ENCODE peak calls at places on chromosomes 4 and X, in six cellular contexts. One of them, this sample, is unnamed.

GRCh38 chr4:31020363-31020762 is 300.2 kb downstream of the PCDH7 start:
- DNase-seq in activated T-helper 1 cell treated with anti-CD3 and anti-CD28 coated beads, Interleukin-2, amount 50 U/mL, for 16 hours: no peak
- DNase-seq in WERI-Rb-1: no peak
- DNase-seq in suprapubic skin: no peak
- DNase-seq in stimulated activated CD4-positive, alpha-beta T cell treated with anti-CD3 and anti-CD28 coated beads, Interleukin-4, amount 100 ng/mL, for 24 hours: no peak
- DNase-seq in stimulated activated naive CD4-positive, alpha-beta T cell: no peak
- DNase-seq in this sample: no peak

GRCh38 chr4:26557164-26557563 is 26.7 kb upstream of the TBC1D19 start:
- DNase-seq in activated T-helper 1 cell treated with anti-CD3 and anti-CD28 coated beads, Interleukin-2, amount 50 U/mL, for 16 hours: no peak
- DNase-seq in WERI-Rb-1: no peak
- DNase-seq in suprapubic skin: no peak
- DNase-seq in stimulated activated CD4-positive, alpha-beta T cell treated with anti-CD3 and anti-CD28 coated beads, Interleukin-4, amount 100 ng/mL, for 24 hours: no peak
- DNase-seq in stimulated activated naive CD4-positive, alpha-beta T cell: no peak
- DNase-seq in this sample: no peak

GRCh38 chr4:4480685-4481393 is 61.0 kb downstream of the STX18 start:
- DNase-seq in activated T-helper 1 cell treated with anti-CD3 and anti-CD28 coated beads, Interleukin-2, amount 50 U/mL, for 16 hours: no peak
- DNase-seq in WERI-Rb-1: no peak
- DNase-seq in suprapubic skin: no peak
- DNase-seq in stimulated activated CD4-positive, alpha-beta T cell treated with anti-CD3 and anti-CD28 coated beads, Interleukin-4, amount 100 ng/mL, for 24 hours: no peak
- DNase-seq in stimulated activated naive CD4-positive, alpha-beta T cell: no peak
- DNase-seq in this sample: no peak

GRCh38 chrX:11664211-11664888 is 1.4 kb downstream of the ARHGAP6 start:
- DNase-seq in activated T-helper 1 cell treated with anti-CD3 and anti-CD28 coated beads, Interleukin-2, amount 50 U/mL, for 16 hours: no peak
- DNase-seq in WERI-Rb-1: no peak
- DNase-seq in suprapubic skin: peak; percentile 63
- DNase-seq in stimulated activated CD4-positive, alpha-beta T cell treated with anti-CD3 and anti-CD28 coated beads, Interleukin-4, amount 100 ng/mL, for 24 hours: no peak
- DNase-seq in stimulated activated naive CD4-positive, alpha-beta T cell: no peak
- DNase-seq in this sample: no peak

GRCh38 chr4:169619518-169619957 is 840 bp upstream of the CLCN3 start:
- DNase-seq in activated T-helper 1 cell treated with anti-CD3 and anti-CD28 coated beads, Interleukin-2, amount 50 U/mL, for 16 hours: peak; percentile 27
- DNase-seq in WERI-Rb-1: peak; percentile 71
- DNase-seq in suprapubic skin: no peak
- DNase-seq in stimulated activated CD4-positive, alpha-beta T cell treated with anti-CD3 and anti-CD28 coated beads, Interleukin-4, amount 100 ng/mL, for 24 hours: peak; percentile 58
- DNase-seq in stimulated activated naive CD4-positive, alpha-beta T cell: peak; percentile 16
- DNase-seq in this sample: no peak

GRCh38 chr4:152369203-152369902 is 166.5 kb downstream of the FBXW7 start:
- DNase-seq in activated T-helper 1 cell treated with anti-CD3 and anti-CD28 coated beads, Interleukin-2, amount 50 U/mL, for 16 hours: no peak
- DNase-seq in WERI-Rb-1: no peak
- DNase-seq in suprapubic skin: no peak
- DNase-seq in stimulated activated CD4-positive, alpha-beta T cell treated with anti-CD3 and anti-CD28 coated beads, Interleukin-4, amount 100 ng/mL, for 24 hours: no peak
- DNase-seq in stimulated activated naive CD4-positive, alpha-beta T cell: no peak
- DNase-seq in this sample: no peak

GRCh38 chr4:84719115-84719514 is 136.2 kb downstream of the CDS1 start:
- DNase-seq in activated T-helper 1 cell treated with anti-CD3 and anti-CD28 coated beads, Interleukin-2, amount 50 U/mL, for 16 hours: no peak
- DNase-seq in WERI-Rb-1: no peak
- DNase-seq in suprapubic skin: no peak
- DNase-seq in stimulated activated CD4-positive, alpha-beta T cell treated with anti-CD3 and anti-CD28 coated beads, Interleukin-4, amount 100 ng/mL, for 24 hours: no peak
- DNase-seq in stimulated activated naive CD4-positive, alpha-beta T cell: no peak
- DNase-seq in this sample: no peak

GRCh38 chrX:11908371-11908770 is 150.3 kb downstream of the MSL3 start:
- DNase-seq in activated T-helper 1 cell treated with anti-CD3 and anti-CD28 coated beads, Interleukin-2, amount 50 U/mL, for 16 hours: no peak
- DNase-seq in WERI-Rb-1: peak; percentile 10
- DNase-seq in suprapubic skin: no peak
- DNase-seq in stimulated activated CD4-positive, alpha-beta T cell treated with anti-CD3 and anti-CD28 coated beads, Interleukin-4, amount 100 ng/mL, for 24 hours: peak; percentile 24
- DNase-seq in stimulated activated naive CD4-positive, alpha-beta T cell: no peak
- DNase-seq in this sample: no peak

GRCh38 chr4:5051692-5052423 is 578 bp downstream of the STK32B start:
- DNase-seq in activated T-helper 1 cell treated with anti-CD3 and anti-CD28 coated beads, Interleukin-2, amount 50 U/mL, for 16 hours: no peak
- DNase-seq in WERI-Rb-1: no peak
- DNase-seq in suprapubic skin: no peak
- DNase-seq in stimulated activated CD4-positive, alpha-beta T cell treated with anti-CD3 and anti-CD28 coated beads, Interleukin-4, amount 100 ng/mL, for 24 hours: no peak
- DNase-seq in stimulated activated naive CD4-positive, alpha-beta T cell: no peak
- DNase-seq in this sample: no peak

GRCh38 chrX:74382613-74383012 is 38.7 kb upstream of the SLC16A2 start:
- DNase-seq in activated T-helper 1 cell treated with anti-CD3 and anti-CD28 coated beads, Interleukin-2, amount 50 U/mL, for 16 hours: peak; percentile 25
- DNase-seq in WERI-Rb-1: peak; percentile 54
- DNase-seq in suprapubic skin: peak; percentile 62
- DNase-seq in stimulated activated CD4-positive, alpha-beta T cell treated with anti-CD3 and anti-CD28 coated beads, Interleukin-4, amount 100 ng/mL, for 24 hours: peak; percentile 58
- DNase-seq in stimulated activated naive CD4-positive, alpha-beta T cell: peak; percentile 2
- DNase-seq in this sample: peak; percentile 29

GRCh38 chr4:3371581-3372001 is 70.2 kb upstream of the HGFAC start:
- DNase-seq in activated T-helper 1 cell treated with anti-CD3 and anti-CD28 coated beads, Interleukin-2, amount 50 U/mL, for 16 hours: no peak
- DNase-seq in WERI-Rb-1: no peak
- DNase-seq in suprapubic skin: no peak
- DNase-seq in stimulated activated CD4-positive, alpha-beta T cell treated with anti-CD3 and anti-CD28 coated beads, Interleukin-4, amount 100 ng/mL, for 24 hours: no peak
- DNase-seq in stimulated activated naive CD4-positive, alpha-beta T cell: no peak
- DNase-seq in this sample: no peak

GRCh38 chr4:20320232-20320631 is 68.5 kb downstream of the SLIT2 start:
- DNase-seq in activated T-helper 1 cell treated with anti-CD3 and anti-CD28 coated beads, Interleukin-2, amount 50 U/mL, for 16 hours: no peak
- DNase-seq in WERI-Rb-1: no peak
- DNase-seq in suprapubic skin: no peak
- DNase-seq in stimulated activated CD4-positive, alpha-beta T cell treated with anti-CD3 and anti-CD28 coated beads, Interleukin-4, amount 100 ng/mL, for 24 hours: no peak
- DNase-seq in stimulated activated naive CD4-positive, alpha-beta T cell: no peak
- DNase-seq in this sample: no peak

GRCh38 chr4:146134761-146135160 is 40.8 kb upstream of the LSM6 start:
- DNase-seq in activated T-helper 1 cell treated with anti-CD3 and anti-CD28 coated beads, Interleukin-2, amount 50 U/mL, for 16 hours: no peak
- DNase-seq in WERI-Rb-1: no peak
- DNase-seq in suprapubic skin: no peak
- DNase-seq in stimulated activated CD4-positive, alpha-beta T cell treated with anti-CD3 and anti-CD28 coated beads, Interleukin-4, amount 100 ng/mL, for 24 hours: no peak
- DNase-seq in stimulated activated naive CD4-positive, alpha-beta T cell: no peak
- DNase-seq in this sample: no peak

GRCh38 chr4:87144346-87144745 is 76.1 kb downstream of the KLHL8 start:
- DNase-seq in activated T-helper 1 cell treated with anti-CD3 and anti-CD28 coated beads, Interleukin-2, amount 50 U/mL, for 16 hours: no peak
- DNase-seq in WERI-Rb-1: no peak
- DNase-seq in suprapubic skin: no peak
- DNase-seq in stimulated activated CD4-positive, alpha-beta T cell treated with anti-CD3 and anti-CD28 coated beads, Interleukin-4, amount 100 ng/mL, for 24 hours: no peak
- DNase-seq in stimulated activated naive CD4-positive, alpha-beta T cell: no peak
- DNase-seq in this sample: no peak

GRCh38 chr4:150647008-150647407 is 65.1 kb downstream of the MAB21L2 start:
- DNase-seq in activated T-helper 1 cell treated with anti-CD3 and anti-CD28 coated beads, Interleukin-2, amount 50 U/mL, for 16 hours: no peak
- DNase-seq in WERI-Rb-1: no peak
- DNase-seq in suprapubic skin: no peak
- DNase-seq in stimulated activated CD4-positive, alpha-beta T cell treated with anti-CD3 and anti-CD28 coated beads, Interleukin-4, amount 100 ng/mL, for 24 hours: no peak
- DNase-seq in stimulated activated naive CD4-positive, alpha-beta T cell: no peak
- DNase-seq in this sample: no peak